ENCODE peak calls at places on chromosomes 3 and 15, in ten cellular contexts. One of them, this sample, is unnamed.
A peak's percentile ranks its signal among the peaks of the same experiment; 100 is the strongest.

GRCh38 chr15:40246496-40247275 is 7.8 kb downstream of the PAK6 start:
- DNase-seq in GM10248: no peak
- DNase-seq in CD4-positive, alpha-beta T cell: no peak
- DNase-seq in amniotic epithelial cell: no peak
- DNase-seq in GM03348: no peak
- DNase-seq in HS-27A: no peak
- DNase-seq in HS-5: no peak
- DNase-seq in NCI-H146: no peak
- DNase-seq in EL: no peak
- DNase-seq in NAMALWA: no peak
- DNase-seq in this sample: no peak

GRCh38 chr3:20646425-20646824 is 460.4 kb upstream of the SGO1 start:
- DNase-seq in GM10248: no peak
- DNase-seq in CD4-positive, alpha-beta T cell: no peak
- DNase-seq in amniotic epithelial cell: no peak
- DNase-seq in GM03348: no peak
- DNase-seq in HS-27A: no peak
- DNase-seq in HS-5: no peak
- DNase-seq in NCI-H146: no peak
- DNase-seq in EL: no peak
- DNase-seq in NAMALWA: no peak
- DNase-seq in this sample: no peak

GRCh38 chr3:37745079-37745478 is 116.6 kb upstream of the CTDSPL start:
- DNase-seq in GM10248: no peak
- DNase-seq in CD4-positive, alpha-beta T cell: no peak
- DNase-seq in amniotic epithelial cell: no peak
- DNase-seq in GM03348: no peak
- DNase-seq in HS-27A: no peak
- DNase-seq in HS-5: no peak
- DNase-seq in NCI-H146: no peak
- DNase-seq in EL: no peak
- DNase-seq in NAMALWA: no peak
- DNase-seq in this sample: no peak

GRCh38 chr3:27859821-27860220 is 137.7 kb upstream of the EOMES start:
- DNase-seq in GM10248: no peak
- DNase-seq in CD4-positive, alpha-beta T cell: no peak
- DNase-seq in amniotic epithelial cell: no peak
- DNase-seq in GM03348: no peak
- DNase-seq in HS-27A: no peak
- DNase-seq in HS-5: no peak
- DNase-seq in NCI-H146: no peak
- DNase-seq in EL: no peak
- DNase-seq in NAMALWA: no peak
- DNase-seq in this sample: no peak

GRCh38 chr3:71478568-71478967 is 105.0 kb downstream of the FOXP1 start:
- DNase-seq in GM10248: no peak
- DNase-seq in CD4-positive, alpha-beta T cell: peak; percentile 36
- DNase-seq in amniotic epithelial cell: no peak
- DNase-seq in GM03348: no peak
- DNase-seq in HS-27A: no peak
- DNase-seq in HS-5: no peak
- DNase-seq in NCI-H146: no peak
- DNase-seq in EL: no peak
- DNase-seq in NAMALWA: no peak
- DNase-seq in this sample: peak; percentile 21

GRCh38 chr3:33032937-33033336 is 64.0 kb downstream of the GLB1 start:
- DNase-seq in GM10248: no peak
- DNase-seq in CD4-positive, alpha-beta T cell: no peak
- DNase-seq in amniotic epithelial cell: no peak
- DNase-seq in GM03348: no peak
- DNase-seq in HS-27A: no peak
- DNase-seq in HS-5: no peak
- DNase-seq in NCI-H146: no peak
- DNase-seq in EL: peak; percentile 68
- DNase-seq in NAMALWA: no peak
- DNase-seq in this sample: no peak

GRCh38 chr15:43360821-43361220 is 10.0 kb downstream of the ZSCAN29 start:
- DNase-seq in GM10248: no peak
- DNase-seq in CD4-positive, alpha-beta T cell: no peak
- DNase-seq in amniotic epithelial cell: no peak
- DNase-seq in GM03348: no peak
- DNase-seq in HS-27A: no peak
- DNase-seq in HS-5: no peak
- DNase-seq in NCI-H146: no peak
- DNase-seq in EL: no peak
- DNase-seq in NAMALWA: no peak
- DNase-seq in this sample: no peak

GRCh38 chr3:105853801-105854432 is 14.9 kb downstream of the CBLB start:
- DNase-seq in GM10248: peak; percentile 37
- DNase-seq in CD4-positive, alpha-beta T cell: no peak
- DNase-seq in amniotic epithelial cell: no peak
- DNase-seq in GM03348: no peak
- DNase-seq in HS-27A: no peak
- DNase-seq in HS-5: no peak
- DNase-seq in NCI-H146: no peak
- DNase-seq in EL: no peak
- DNase-seq in NAMALWA: peak; percentile 95
- DNase-seq in this sample: no peak

GRCh38 chr3:184259396-184259877 is 1.9 kb downstream of the CAMK2N2 start:
- DNase-seq in GM10248: no peak
- DNase-seq in CD4-positive, alpha-beta T cell: no peak
- DNase-seq in amniotic epithelial cell: no peak
- DNase-seq in GM03348: no peak
- DNase-seq in HS-27A: no peak
- DNase-seq in HS-5: no peak
- DNase-seq in NCI-H146: no peak
- DNase-seq in EL: no peak
- DNase-seq in NAMALWA: no peak
- DNase-seq in this sample: no peak

GRCh38 chr15:74006774-74007639 is 12.5 kb downstream of the PML start:
- DNase-seq in GM10248: peak; percentile 58
- DNase-seq in CD4-positive, alpha-beta T cell: no peak
- DNase-seq in amniotic epithelial cell: peak; percentile 55
- DNase-seq in GM03348: no peak
- DNase-seq in HS-27A: no peak
- DNase-seq in HS-5: no peak
- DNase-seq in NCI-H146: no peak
- DNase-seq in EL: no peak
- DNase-seq in NAMALWA: no peak
- DNase-seq in this sample: peak; percentile 75

GRCh38 chr3:127746400-127747057 is 73.8 kb downstream of the ABTB1 start:
- DNase-seq in GM10248: no peak
- DNase-seq in CD4-positive, alpha-beta T cell: no peak
- DNase-seq in amniotic epithelial cell: no peak
- DNase-seq in GM03348: no peak
- DNase-seq in HS-27A: no peak
- DNase-seq in HS-5: no peak
- DNase-seq in NCI-H146: no peak
- DNase-seq in EL: no peak
- DNase-seq in NAMALWA: no peak
- DNase-seq in this sample: no peak

GRCh38 chr3:195766671-195767070 is 45.1 kb downstream of the MUC4 start:
- DNase-seq in GM10248: no peak
- DNase-seq in CD4-positive, alpha-beta T cell: no peak
- DNase-seq in amniotic epithelial cell: no peak
- DNase-seq in GM03348: no peak
- DNase-seq in HS-27A: no peak
- DNase-seq in HS-5: no peak
- DNase-seq in NCI-H146: no peak
- DNase-seq in EL: no peak
- DNase-seq in NAMALWA: no peak
- DNase-seq in this sample: no peak

GRCh38 chr3:21979706-21980105 is 228.7 kb upstream of the ZNF385D start:
- DNase-seq in GM10248: no peak
- DNase-seq in CD4-positive, alpha-beta T cell: no peak
- DNase-seq in amniotic epithelial cell: no peak
- DNase-seq in GM03348: no peak
- DNase-seq in HS-27A: peak; percentile 78
- DNase-seq in HS-5: peak; percentile 32
- DNase-seq in NCI-H146: no peak
- DNase-seq in EL: peak; percentile 59
- DNase-seq in NAMALWA: no peak
- DNase-seq in this sample: no peak

GRCh38 chr3:190375250-190375649 is 12.7 kb upstream of the CLDN16 start:
- DNase-seq in GM10248: no peak
- DNase-seq in CD4-positive, alpha-beta T cell: no peak
- DNase-seq in amniotic epithelial cell: no peak
- DNase-seq in GM03348: no peak
- DNase-seq in HS-27A: no peak
- DNase-seq in HS-5: no peak
- DNase-seq in NCI-H146: no peak
- DNase-seq in EL: no peak
- DNase-seq in NAMALWA: peak; percentile 5
- DNase-seq in this sample: no peak

GRCh38 chr3:18080198-18080689 is 337.8 kb upstream of the TBC1D5 start:
- DNase-seq in GM10248: no peak
- DNase-seq in CD4-positive, alpha-beta T cell: no peak
- DNase-seq in amniotic epithelial cell: no peak
- DNase-seq in GM03348: peak; percentile 44
- DNase-seq in HS-27A: no peak
- DNase-seq in HS-5: no peak
- DNase-seq in NCI-H146: no peak
- DNase-seq in EL: peak; percentile 32
- DNase-seq in NAMALWA: no peak
- DNase-seq in this sample: peak; percentile 16

GRCh38 chr3:161401389-161401788 is 30.1 kb upstream of the SPTSSB start:
- DNase-seq in GM10248: no peak
- DNase-seq in CD4-positive, alpha-beta T cell: no peak
- DNase-seq in amniotic epithelial cell: peak; percentile 85
- DNase-seq in GM03348: no peak
- DNase-seq in HS-27A: no peak
- DNase-seq in HS-5: no peak
- DNase-seq in NCI-H146: no peak
- DNase-seq in EL: peak; percentile 46
- DNase-seq in NAMALWA: no peak
- DNase-seq in this sample: no peak

GRCh38 chr3:143654906-143655305 is 193.4 kb downstream of the SLC9A9 start:
- DNase-seq in GM10248: no peak
- DNase-seq in CD4-positive, alpha-beta T cell: no peak
- DNase-seq in amniotic epithelial cell: peak; percentile 69
- DNase-seq in GM03348: peak; percentile 13
- DNase-seq in HS-27A: no peak
- DNase-seq in HS-5: no peak
- DNase-seq in NCI-H146: no peak
- DNase-seq in EL: no peak
- DNase-seq in NAMALWA: no peak
- DNase-seq in this sample: no peak

GRCh38 chr3:150335631-150336030 is 72.5 kb upstream of the TSC22D2 start:
- DNase-seq in GM10248: no peak
- DNase-seq in CD4-positive, alpha-beta T cell: no peak
- DNase-seq in amniotic epithelial cell: peak; percentile 53
- DNase-seq in GM03348: peak; percentile 15
- DNase-seq in HS-27A: no peak
- DNase-seq in HS-5: no peak
- DNase-seq in NCI-H146: no peak
- DNase-seq in EL: peak; percentile 22
- DNase-seq in NAMALWA: no peak
- DNase-seq in this sample: no peak

GRCh38 chr3:71753716-71754609 is at the start of gene GPR27:
- DNase-seq in GM10248: no peak
- DNase-seq in CD4-positive, alpha-beta T cell: no peak
- DNase-seq in amniotic epithelial cell: peak; percentile 41
- DNase-seq in GM03348: peak; percentile 58
- DNase-seq in HS-27A: no peak
- DNase-seq in HS-5: no peak
- DNase-seq in NCI-H146: peak; percentile 58
- DNase-seq in EL: peak; percentile 16
- DNase-seq in NAMALWA: no peak
- DNase-seq in this sample: peak; percentile 37

GRCh38 chr3:126435456-126436315 is 40.0 kb downstream of the ZXDC start:
- DNase-seq in GM10248: no peak
- DNase-seq in CD4-positive, alpha-beta T cell: no peak
- DNase-seq in amniotic epithelial cell: no peak
- DNase-seq in GM03348: no peak
- DNase-seq in HS-27A: no peak
- DNase-seq in HS-5: no peak
- DNase-seq in NCI-H146: no peak
- DNase-seq in EL: no peak
- DNase-seq in NAMALWA: no peak
- DNase-seq in this sample: no peak

GRCh38 chr3:175386630-175387029 is 527.5 kb downstream of the NAALADL2 start:
- DNase-seq in GM10248: no peak
- DNase-seq in CD4-positive, alpha-beta T cell: no peak
- DNase-seq in amniotic epithelial cell: peak; percentile 93
- DNase-seq in GM03348: peak; percentile 64
- DNase-seq in HS-27A: peak; percentile 49
- DNase-seq in HS-5: no peak
- DNase-seq in NCI-H146: no peak
- DNase-seq in EL: peak; percentile 88
- DNase-seq in NAMALWA: no peak
- DNase-seq in this sample: peak; percentile 90

GRCh38 chr3:52253314-52254260 is 8.0 kb downstream of the PPM1M start:
- DNase-seq in GM10248: peak; percentile 91
- DNase-seq in CD4-positive, alpha-beta T cell: peak; percentile 82
- DNase-seq in amniotic epithelial cell: peak; percentile 50
- DNase-seq in GM03348: peak; percentile 30
- DNase-seq in HS-27A: no peak
- DNase-seq in HS-5: no peak
- DNase-seq in NCI-H146: no peak
- DNase-seq in EL: no peak
- DNase-seq in NAMALWA: peak; percentile 82
- DNase-seq in this sample: peak; percentile 27

GRCh38 chr3:45781841-45782240 is 14.5 kb downstream of the SLC6A20 start:
- DNase-seq in GM10248: no peak
- DNase-seq in CD4-positive, alpha-beta T cell: no peak
- DNase-seq in amniotic epithelial cell: no peak
- DNase-seq in GM03348: no peak
- DNase-seq in HS-27A: no peak
- DNase-seq in HS-5: no peak
- DNase-seq in NCI-H146: no peak
- DNase-seq in EL: no peak
- DNase-seq in NAMALWA: no peak
- DNase-seq in this sample: no peak

GRCh38 chr3:185830018-185830797 is 5.4 kb upstream of the IGF2BP2 start:
- DNase-seq in GM10248: no peak
- DNase-seq in CD4-positive, alpha-beta T cell: no peak
- DNase-seq in amniotic epithelial cell: no peak
- DNase-seq in GM03348: no peak
- DNase-seq in HS-27A: no peak
- DNase-seq in HS-5: no peak
- DNase-seq in NCI-H146: no peak
- DNase-seq in EL: no peak
- DNase-seq in NAMALWA: no peak
- DNase-seq in this sample: no peak

GRCh38 chr15:49673861-49674260 is 53.0 kb downstream of the DTWD1 start:
- DNase-seq in GM10248: no peak
- DNase-seq in CD4-positive, alpha-beta T cell: no peak
- DNase-seq in amniotic epithelial cell: no peak
- DNase-seq in GM03348: no peak
- DNase-seq in HS-27A: no peak
- DNase-seq in HS-5: no peak
- DNase-seq in NCI-H146: no peak
- DNase-seq in EL: no peak
- DNase-seq in NAMALWA: no peak
- DNase-seq in this sample: no peak

GRCh38 chr3:78856164-78856563 is 911.6 kb downstream of the ROBO1 start:
- DNase-seq in GM10248: no peak
- DNase-seq in CD4-positive, alpha-beta T cell: no peak
- DNase-seq in amniotic epithelial cell: no peak
- DNase-seq in GM03348: no peak
- DNase-seq in HS-27A: no peak
- DNase-seq in HS-5: no peak
- DNase-seq in NCI-H146: no peak
- DNase-seq in EL: no peak
- DNase-seq in NAMALWA: no peak
- DNase-seq in this sample: no peak

This sample was measured in mesenchymal stem cell.